ENCODE peak calls at places on chromosome 4, in seven cellular contexts. L, E, Y, J, G, M and T are unnamed samples.
A peak's percentile ranks its signal among the peaks of the same experiment; 100 is the strongest.

GRCh38 chr4:33996075-33996718 is 2248.1 kb downstream of the ARAP2 start:
- DNase-seq in Y (no peak), E (no peak), J (peak; percentile 16), G (no peak), L (no peak), M (no peak), T (no peak)

GRCh38 chr4:63556332-63556731 is 852.9 kb downstream of the TECRL start:
- DNase-seq in J (no peak), G (no peak), Y (no peak), L (no peak), M (no peak), E (no peak), T (no peak)

GRCh38 chr4:66927937-66928336 is 617.4 kb downstream of the CENPC start:
- DNase-seq in G (no peak), J (no peak), L (no peak), E (no peak), Y (no peak), M (no peak), T (no peak)

GRCh38 chr4:89158884-89159503 is 47.7 kb downstream of the TIGD2 start:
- DNase-seq in E (no peak), J (peak; percentile 24), G (peak; percentile 9), M (peak; percentile 85), L (no peak), Y (peak; percentile 69), T (no peak)

GRCh38 chr4:69786547-69786946 is 26.1 kb upstream of the SULT1B1 start:
- DNase-seq in L (no peak), E (no peak), Y (no peak), G (no peak), J (no peak), M (no peak), T (no peak)

GRCh38 chr4:97370581-97370980 is 772.7 kb downstream of the STPG2 start:
- DNase-seq in L (no peak), M (no peak), Y (no peak), E (no peak), G (no peak), J (no peak), T (no peak)

GRCh38 chr4:99803702-99804101 is 12.9 kb upstream of the DAPP1 start:
- DNase-seq in E (no peak), L (no peak), G (no peak), M (no peak), Y (no peak), J (no peak), T (no peak)

GRCh38 chr4:8043596-8043995 is 103.9 kb upstream of the AFAP1 start:
- DNase-seq in L (no peak), G (no peak), J (no peak), M (no peak), Y (no peak), E (peak; percentile 54), T (no peak)

GRCh38 chr4:15749001-15749400 is 29.1 kb upstream of the CD38 start:
- DNase-seq in M (no peak), E (no peak), L (no peak), J (no peak), G (no peak), Y (no peak), T (no peak)

GRCh38 chr4:29578329-29578728 is 1141.8 kb upstream of the PCDH7 start:
- DNase-seq in L (no peak), G (no peak), M (no peak), Y (no peak), J (no peak), E (no peak), T (no peak)

GRCh38 chr4:118683513-118683912 is 1.7 kb upstream of the METTL14 start:
- DNase-seq in J (no peak), L (no peak), E (no peak), G (no peak), M (no peak), Y (peak; percentile 11), T (no peak)

GRCh38 chr4:169268951-169269781 is 1.6 kb downstream of the SH3RF1 start:
- DNase-seq in E (no peak), M (peak; percentile 76), G (no peak), J (no peak), Y (peak; percentile 93), L (no peak), T (no peak)

GRCh38 chr4:16969696-16970135 is 71.3 kb upstream of the LDB2 start:
- DNase-seq in M (peak; percentile 41), E (no peak), J (peak; percentile 22), G (peak; percentile 63), Y (peak; percentile 79), L (no peak), T (peak; percentile 62)

GRCh38 chr4:39893693-39894072 is 84.0 kb downstream of the PDS5A start:
- DNase-seq in G (no peak), L (no peak), J (no peak), Y (no peak), E (no peak), M (no peak), T (no peak)

GRCh38 chr4:39883645-39884044 is 94.1 kb downstream of the PDS5A start:
- DNase-seq in J (no peak), E (no peak), M (no peak), L (no peak), Y (peak; percentile 16), G (no peak), T (no peak)

GRCh38 chr4:39892988-39893692 is 84.6 kb downstream of the PDS5A start:
- DNase-seq in Y (no peak), M (no peak), G (no peak), L (no peak), E (no peak), J (no peak), T (no peak)

DNA sequence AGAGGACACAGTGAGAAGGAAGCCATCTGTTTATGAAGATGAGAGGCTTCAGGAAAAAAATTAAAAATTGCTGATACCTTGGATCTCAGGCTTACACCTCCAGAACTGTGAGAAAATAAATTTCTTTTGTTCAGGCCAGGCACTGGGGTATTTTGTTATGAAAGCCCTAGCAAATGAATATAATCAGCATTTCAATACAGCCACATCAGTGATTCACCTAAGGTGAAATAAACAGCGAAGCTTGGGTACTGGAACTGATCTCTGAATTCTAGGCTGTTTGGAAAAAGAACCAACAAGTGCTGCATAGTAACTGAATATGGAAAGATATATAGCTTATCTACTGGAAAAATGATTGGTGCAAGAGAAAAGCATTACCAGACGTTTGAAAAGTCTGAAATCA is 88.5 kb downstream of the PDS5A start:
- DNase-seq in J (no peak), G (no peak), E (no peak), M (no peak), L (no peak), Y (no peak), T (no peak)
- H3K4me3 ChIP-seq in J (no peak overlapping the region), G (no peak overlapping the region), E (no peak overlapping the region), M (no peak overlapping the region), L (no peak overlapping the region), Y (no peak overlapping the region), T (no peak overlapping the region)

DNA sequence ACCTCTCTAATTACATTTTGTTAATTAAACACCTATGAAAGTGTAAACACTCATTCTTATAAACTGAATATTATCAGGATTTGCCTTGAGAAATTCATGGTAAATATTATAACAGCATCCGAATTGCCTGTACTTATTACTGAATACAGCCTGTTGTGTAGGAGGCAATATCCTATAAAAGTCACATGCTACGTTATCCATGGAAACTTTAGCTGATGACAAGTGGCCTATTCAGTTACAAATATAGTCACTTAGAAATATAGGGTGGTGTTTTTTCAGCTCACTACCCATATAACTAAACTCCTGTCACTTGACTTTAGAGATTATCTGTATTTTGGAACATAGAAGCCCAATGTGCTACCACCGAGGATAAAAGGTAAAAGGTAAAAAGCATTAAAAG is 493.4 kb downstream of the INPP4B start:
- DNase-seq in E (no peak), J (no peak), G (no peak), Y (no peak), M (no peak), L (no peak), T (no peak)
- H3K4me3 ChIP-seq in E (no peak overlapping the region), J (no peak overlapping the region), G (no peak overlapping the region), Y (no peak overlapping the region), M (no peak overlapping the region), L (no peak overlapping the region), T (no peak overlapping the region)

GRCh38 chr4:86543080-86543479 is 51.0 kb upstream of the PTPN13 start:
- DNase-seq in L (no peak), M (no peak), Y (no peak), J (no peak), E (no peak), G (no peak), T (no peak)

GRCh38 chr4:86544313-86544966 is 49.7 kb upstream of the PTPN13 start:
- DNase-seq in Y (no peak), L (no peak), E (no peak), J (no peak), M (no peak), G (no peak), T (no peak)

GRCh38 chr4:86547140-86547539 is 47.0 kb upstream of the PTPN13 start:
- DNase-seq in J (no peak), Y (no peak), G (no peak), E (peak; percentile 82), M (no peak), L (no peak), T (peak; percentile 64)

GRCh38 chr4:86543560-86544312 is 50.4 kb upstream of the PTPN13 start:
- DNase-seq in G (no peak), J (no peak), Y (peak; percentile 13), M (no peak), L (no peak), E (no peak), T (no peak)

GRCh38 chr4:86542319-86543027 is 51.6 kb upstream of the PTPN13 start:
- DNase-seq in L (no peak), M (no peak), J (no peak), Y (no peak), E (no peak), G (no peak), T (no peak)
- H3K4me3 ChIP-seq in L (no peak overlapping the region), M (no peak overlapping the region), J (no peak overlapping the region), Y (no peak overlapping the region), E (no peak overlapping the region), G (no peak overlapping the region), T (no peak overlapping the region)

GRCh38 chr4:186669735-186670134 is 53.9 kb downstream of the FAT1 start:
- DNase-seq in L (no peak), J (no peak), Y (no peak), M (peak; percentile 20), G (no peak), E (no peak), T (no peak)
- H3K4me3 ChIP-seq in L (no peak overlapping the region), J (no peak overlapping the region), Y (no peak overlapping the region), M (peak overlapping the region; percentile 39), G (no peak overlapping the region), E (no peak overlapping the region), T (peak overlapping the region; percentile 14)

GRCh38 chr4:38667005-38667771 is 3.2 kb downstream of the KLF3 start:
- DNase-seq in E (no peak), G (peak; percentile 90), M (peak; percentile 97), Y (peak; percentile 100), L (no peak), J (peak; percentile 98), T (peak; percentile 71)

GRCh38 chr4:38670061-38670894 is 6.3 kb downstream of the KLF3 start:
- DNase-seq in L (no peak), E (no peak), G (no peak), M (no peak), J (no peak), Y (no peak), T (no peak)

GRCh38 chr4:38669233-38669632 is 5.2 kb downstream of the KLF3 start:
- DNase-seq in Y (peak; percentile 41), E (peak; percentile 17), J (no peak), M (no peak), G (no peak), L (no peak), T (no peak)

GRCh38 chr4:38665846-38666490 is 2.0 kb downstream of the KLF3 start:
- DNase-seq in J (no peak), Y (no peak), G (no peak), E (no peak), M (no peak), L (no peak), T (no peak)

GRCh38 chr4:38668203-38668602 is 4.2 kb downstream of the KLF3 start:
- DNase-seq in M (no peak), J (no peak), L (no peak), Y (no peak), G (no peak), E (no peak), T (no peak)
- H3K4me3 ChIP-seq in M (peak overlapping the region; percentile 95), J (no peak overlapping the region), L (no peak overlapping the region), Y (no peak overlapping the region), G (no peak overlapping the region), E (peak overlapping the region; percentile 90), T (no peak overlapping the region)